ENCODE peak calls at places on chromosomes 12 and 14, in five cellular contexts. R is activated effector memory CD4-positive, alpha-beta T cell treated with anti-CD3 and anti-CD28 coated beads, Interleukin-2, amount 50 U/mL, for 16 hours; W is AG04450; D is Karpas-422; K is stimulated activated CD4-positive, alpha-beta T cell treated with anti-CD3 and anti-CD28 coated beads, Interleukin-1b, Interleukin-23, amount 100 ng/mL, for 24 hours. Y is an unnamed sample.

GRCh38 chr12:29563636-29564035 is 66.2 kb upstream of the OVCH1 start:
- DNase-seq in D (no peak), R (no peak), K (no peak), W (no peak), Y (no peak)

GRCh38 chr12:93790472-93791152 is 113.4 kb downstream of the CRADD start:
- DNase-seq in W (no peak), K (no peak), R (peak), D (no peak), Y (no peak)

GRCh38 chr12:25981597-25981996 is 23.1 kb downstream of the RASSF8 start:
- DNase-seq in R (no peak), W (no peak), D (no peak), K (no peak), Y (no peak)

GRCh38 chr12:12334710-12335040 is 15.4 kb downstream of the MANSC1 start:
- DNase-seq in K (no peak), D (no peak), W (no peak), R (no peak), Y (no peak)

GRCh38 chr14:71142375-71143038 is 235.2 kb downstream of the PCNX1 start:
- DNase-seq in D (no peak), R (no peak), W (peak), K (no peak), Y (no peak)

GRCh38 chr14:63276492-63277342 is 42.0 kb downstream of the GPHB5 start:
- DNase-seq in D (peak), R (no peak), K (no peak), W (peak), Y (no peak)

GRCh38 chr12:90572778-90573177 is 382.2 kb downstream of the CCER1 start:
- DNase-seq in K (no peak), D (no peak), R (no peak), W (no peak), Y (no peak)

GRCh38 chr14:73953731-73954130 is 3.6 kb downstream of the COQ6 start:
- DNase-seq in R (no peak), W (no peak), K (no peak), D (no peak), Y (no peak)

GRCh38 chr12:25469861-25470260 is 83.2 kb downstream of the LMNTD1 start:
- DNase-seq in D (no peak), W (no peak), K (no peak), R (no peak), Y (no peak)